ENCODE peak calls at places on chromosome 2, in nine cellular contexts. B is IMR-90; K is cardiac muscle cell; A is effector memory CD4-positive, alpha-beta T cell; J is trophoblast cell; F is OCI-LY7; I is GM23338; M is body of pancreas; Y is heart right ventricle. Q is an unnamed sample.

GRCh38 chr2:219912530-219912929 is 285.1 kb downstream of the SLC4A3 start:
- DNase-seq in B (peak; percentile 62), K (peak; percentile 28), A (no peak), J (no peak), F (no peak), I (peak; percentile 6), M (no peak), Y (no peak), Q (no peak)

GRCh38 chr2:105239924-105240323 is 1.6 kb upstream of the GPR45 start:
- DNase-seq in B (peak; percentile 94), K (no peak), A (no peak), J (peak; percentile 38), F (no peak), I (no peak), M (no peak), Y (no peak), Q (no peak)

GRCh38 chr2:219094171-219094570 is 33.5 kb upstream of the IHH start:
- DNase-seq in B (no peak), K (no peak), A (no peak), J (no peak), F (no peak), I (no peak), M (no peak), Y (no peak), Q (no peak)

GRCh38 chr2:46143401-46144132 is 153.6 kb upstream of the EPAS1 start:
- DNase-seq in B (no peak), K (no peak), A (no peak), J (no peak), F (no peak), I (no peak), M (no peak), Y (no peak), Q (no peak)

GRCh38 chr2:122875091-122875651 is 1119.7 kb downstream of the TSN start:
- DNase-seq in B (no peak), K (no peak), A (no peak), J (peak; percentile 66), F (no peak), I (no peak), M (no peak), Y (no peak), Q (no peak)

GRCh38 chr2:163774862-163775261 is 39.1 kb upstream of the FIGN start:
- DNase-seq in B (peak; percentile 81), K (no peak), A (no peak), J (peak; percentile 77), F (no peak), I (no peak), M (no peak), Y (no peak), Q (no peak)

GRCh38 chr2:20473128-20473527 is 26.3 kb downstream of the RHOB start:
- DNase-seq in B (no peak), K (no peak), A (no peak), J (no peak), F (no peak), I (no peak), M (no peak), Y (peak; percentile 39), Q (no peak)

GRCh38 chr2:75632091-75632704 is 14.4 kb upstream of the MRPL19 start:
- DNase-seq in B (no peak), K (no peak), A (no peak), J (no peak), F (no peak), I (no peak), M (no peak), Y (no peak), Q (no peak)

GRCh38 chr2:101446869-101447268 is 28.0 kb downstream of the RFX8 start:
- DNase-seq in B (peak; percentile 93), K (no peak), A (no peak), J (no peak), F (no peak), I (no peak), M (no peak), Y (no peak), Q (no peak)

GRCh38 chr2:85920810-85921545 is 32.2 kb upstream of the ST3GAL5 start:
- DNase-seq in B (peak; percentile 32), K (no peak), A (no peak), J (no peak), F (no peak), I (no peak), M (no peak), Y (peak; percentile 29), Q (no peak)

DNA sequence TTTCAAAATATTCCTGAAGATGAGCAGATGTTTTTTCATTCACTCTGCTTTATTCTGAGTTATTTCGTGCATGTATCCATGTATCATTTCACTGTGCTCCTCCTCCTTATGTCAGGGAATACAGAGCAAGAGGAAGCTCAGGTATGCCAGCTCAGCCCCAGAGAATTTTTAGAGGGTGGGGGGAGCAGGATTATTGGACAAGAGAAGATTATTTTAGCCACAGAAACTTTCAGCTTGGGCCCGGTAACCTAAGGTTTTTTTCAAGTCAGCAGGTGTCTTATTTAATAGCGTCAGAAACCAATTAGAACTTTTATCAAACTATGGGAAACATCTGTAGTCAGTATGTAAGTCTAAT is 232.9 kb upstream of the SIX3 start:
- DNase-seq in B (no peak), K (no peak), A (no peak), J (no peak), F (no peak), I (no peak), M (no peak), Y (no peak), Q (no peak)
- H3K27ac ChIP-seq in B (no peak overlapping the region), K (no peak overlapping the region), A (no peak overlapping the region), J (no peak overlapping the region), F (no peak overlapping the region), I (no peak overlapping the region), M (no peak overlapping the region), Y (no peak overlapping the region), Q (no peak overlapping the region)

GRCh38 chr2:5946210-5947118 is 254.3 kb downstream of the SOX11 start:
- DNase-seq in B (no peak), K (no peak), A (no peak), J (no peak), F (no peak), I (peak; percentile 46), M (no peak), Y (no peak), Q (no peak)
- H3K27ac ChIP-seq in B (no peak overlapping the region), K (no peak overlapping the region), A (no peak overlapping the region), J (no peak overlapping the region), F (no peak overlapping the region), I (peak overlapping the region; percentile 46), M (no peak overlapping the region), Y (no peak overlapping the region), Q (no peak overlapping the region)

GRCh38 chr2:144520718-144521487 is 984 bp upstream of the ZEB2 start:
- DNase-seq in B (peak; percentile 62), K (no peak), A (no peak), J (no peak), F (no peak), I (no peak), M (no peak), Y (no peak), Q (no peak)
- H3K27ac ChIP-seq in B (no peak overlapping the region), K (no peak overlapping the region), A (no peak overlapping the region), J (no peak overlapping the region), F (no peak overlapping the region), I (no peak overlapping the region), M (no peak overlapping the region), Y (peak overlapping the region; percentile 93), Q (no peak overlapping the region)

DNA sequence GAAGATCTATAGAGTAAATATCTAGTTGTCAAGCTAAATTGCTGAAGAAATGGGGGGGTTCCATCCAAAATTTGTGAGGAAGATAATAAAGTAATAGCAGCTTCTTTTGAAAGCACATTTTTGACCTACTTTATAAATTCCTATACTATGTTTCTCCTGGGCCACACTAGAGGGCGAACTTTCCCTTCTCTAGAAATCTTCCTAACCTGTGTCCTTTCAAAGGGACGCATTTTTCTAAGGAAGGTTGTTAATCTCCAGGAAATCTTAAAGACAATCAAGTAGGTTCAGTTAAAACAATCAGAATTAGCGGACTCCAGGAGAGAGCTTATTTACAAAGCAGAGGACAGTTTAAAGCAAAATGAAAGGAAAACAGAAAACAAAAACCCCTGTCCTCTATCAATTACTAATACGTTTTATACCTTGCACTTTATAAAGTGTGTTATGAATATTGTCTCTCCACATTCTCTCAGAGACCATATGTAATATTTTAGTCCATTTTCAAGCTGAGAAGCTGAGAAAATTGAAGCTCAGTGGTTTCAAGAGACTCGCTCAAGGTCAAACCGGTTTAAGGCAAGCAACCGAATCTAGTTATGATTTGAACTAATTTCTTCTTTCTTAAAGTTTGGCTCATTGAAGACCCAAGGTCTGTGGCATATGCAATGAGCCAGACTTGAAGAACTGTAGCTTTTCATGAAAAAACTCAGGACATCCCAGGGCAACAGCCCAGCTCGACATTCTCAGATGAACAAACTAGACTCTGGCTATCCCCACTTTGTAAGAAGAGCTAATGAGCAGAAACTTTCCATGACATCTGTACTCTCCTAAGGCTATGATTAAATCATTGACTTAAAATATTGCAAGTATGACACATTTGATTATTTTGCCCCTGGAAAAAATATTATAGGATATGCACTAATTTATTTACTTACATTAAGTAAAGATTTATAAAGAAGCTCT is 273.6 kb downstream of the PAX3 start:
- DNase-seq in B (peak; percentile 42), K (peak; percentile 69), A (no peak), J (no peak), F (peak; percentile 14), I (peak; percentile 84), M (no peak), Y (no peak), Q (no peak)
- H3K27ac ChIP-seq in B (no peak overlapping the region), K (no peak overlapping the region), A (no peak overlapping the region), J (no peak overlapping the region), F (no peak overlapping the region), I (no peak overlapping the region), M (no peak overlapping the region), Y (no peak overlapping the region), Q (no peak overlapping the region)

GRCh38 chr2:226140594-226140993 is 659.0 kb downstream of the IRS1 start:
- DNase-seq in B (no peak), K (no peak), A (no peak), J (no peak), F (no peak), I (no peak), M (no peak), Y (no peak), Q (no peak)

GRCh38 chr2:226136739-226137138 is 662.9 kb downstream of the IRS1 start:
- DNase-seq in B (no peak), K (no peak), A (no peak), J (peak; percentile 10), F (no peak), I (no peak), M (no peak), Y (no peak), Q (no peak)

GRCh38 chr2:226135861-226136548 is 663.6 kb downstream of the IRS1 start:
- DNase-seq in B (no peak), K (no peak), A (no peak), J (no peak), F (no peak), I (no peak), M (no peak), Y (no peak), Q (no peak)

GRCh38 chr2:226132632-226133215 is 666.9 kb downstream of the IRS1 start:
- DNase-seq in B (no peak), K (no peak), A (no peak), J (no peak), F (no peak), I (no peak), M (no peak), Y (no peak), Q (no peak)

DNA sequence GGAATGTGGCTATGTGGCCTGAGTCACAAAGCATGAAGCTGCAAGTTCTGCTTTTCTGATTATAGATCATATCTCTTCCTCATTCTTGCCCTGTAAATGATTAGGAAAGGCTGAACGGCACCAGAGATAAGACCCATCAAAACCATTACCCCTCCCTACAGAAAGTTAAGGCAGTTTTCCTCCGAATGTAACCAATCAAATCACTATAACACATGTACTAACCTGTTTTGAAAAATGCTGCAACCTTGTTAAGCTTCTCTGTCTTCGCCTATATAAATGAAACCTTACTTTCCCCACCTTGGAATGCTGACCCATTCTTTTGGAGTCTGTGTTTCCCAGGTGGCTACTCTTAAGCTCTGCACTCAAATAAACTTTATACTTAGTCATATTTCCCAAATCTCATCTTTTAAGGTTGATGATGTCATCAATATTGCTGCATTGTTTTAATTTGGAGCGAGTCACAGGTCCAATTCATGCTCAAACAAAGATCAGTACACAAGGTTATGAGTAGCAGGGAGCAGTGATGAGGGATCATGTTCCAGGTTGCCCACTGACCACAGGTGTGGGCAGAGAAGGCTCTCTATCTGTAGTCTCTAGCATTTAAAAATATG is 662.3 kb downstream of the IRS1 start:
- DNase-seq in B (peak; percentile 76), K (no peak), A (no peak), J (peak; percentile 3), F (no peak), I (no peak), M (no peak), Y (no peak), Q (no peak)
- H3K27ac ChIP-seq in B (no peak overlapping the region), K (no peak overlapping the region), A (no peak overlapping the region), J (no peak overlapping the region), F (no peak overlapping the region), I (no peak overlapping the region), M (peak overlapping the region; percentile 6), Y (peak overlapping the region; percentile 58), Q (no peak overlapping the region)

Q was measured in CD8-positive, alpha-beta T cell.